ENCODE peak calls at places on chromosomes 3 and 15, in ten cellular contexts. J, T, N, Q, R, Z, D, K, O and F are unnamed samples.

GRCh38 chr3:142276780-142277179 is 51.4 kb upstream of the GK5 start:
- DNase-seq in J (no peak), T (no peak), N (no peak), Q (no peak), R (no peak), Z (peak), D (peak), K (peak), O (no peak), F (no peak)

GRCh38 chr3:19540464-19540863 is 392.2 kb downstream of the KCNH8 start:
- DNase-seq in J (no peak), T (no peak), N (no peak), Q (no peak), R (no peak), Z (no peak), D (no peak), K (no peak), O (no peak), F (no peak)

GRCh38 chr3:9797196-9797945 is 4.5 kb downstream of the ARPC4 start:
- DNase-seq in J (no peak), T (no peak), N (no peak), Q (no peak), R (no peak), Z (no peak), D (no peak), K (no peak), O (no peak), F (no peak)

GRCh38 chr3:52231502-52232278 is 6.2 kb upstream of the TLR9 start:
- DNase-seq in J (peak), T (no peak), N (peak), Q (no peak), R (peak), Z (peak), D (peak), K (peak), O (peak), F (no peak)

GRCh38 chr3:186187876-186188275 is 79.0 kb upstream of the ETV5 start:
- DNase-seq in J (no peak), T (no peak), N (no peak), Q (no peak), R (no peak), Z (no peak), D (no peak), K (no peak), O (no peak), F (no peak)

GRCh38 chr3:174352227-174352626 is 506.9 kb upstream of the NAALADL2 start:
- DNase-seq in J (no peak), T (no peak), N (no peak), Q (no peak), R (no peak), Z (no peak), D (no peak), K (no peak), O (no peak), F (no peak)

GRCh38 chr15:39127925-39128617 is 452.8 kb upstream of the THBS1 start:
- DNase-seq in J (peak), T (no peak), N (no peak), Q (no peak), R (peak), Z (peak), D (peak), K (peak), O (no peak), F (peak)

GRCh38 chr3:176430244-176430893 is 766.9 kb downstream of the TBL1XR1 start:
- DNase-seq in J (peak), T (peak), N (peak), Q (no peak), R (peak), Z (peak), D (peak), K (peak), O (no peak), F (peak)

GRCh38 chr15:85125056-85125661 is 143.5 kb downstream of the PDE8A start:
- DNase-seq in J (peak), T (no peak), N (no peak), Q (no peak), R (peak), Z (peak), D (peak), K (peak), O (no peak), F (peak)

GRCh38 chr3:137988152-137988551 is 21.8 kb upstream of the CLDN18 start:
- DNase-seq in J (no peak), T (no peak), N (no peak), Q (no peak), R (no peak), Z (no peak), D (no peak), K (no peak), O (no peak), F (no peak)

GRCh38 chr3:120272294-120272693 is 12.7 kb downstream of the GPR156 start:
- DNase-seq in J (no peak), T (no peak), N (peak), Q (no peak), R (no peak), Z (no peak), D (no peak), K (no peak), O (no peak), F (no peak)

GRCh38 chr3:15659254-15659975 is 57.9 kb downstream of the BTD start:
- DNase-seq in J (no peak), T (no peak), N (no peak), Q (no peak), R (no peak), Z (no peak), D (peak), K (no peak), O (no peak), F (no peak)

GRCh38 chr3:28726840-28727239 is 378.2 kb upstream of the AZI2 start:
- DNase-seq in J (peak), T (no peak), N (peak), Q (no peak), R (peak), Z (peak), D (no peak), K (peak), O (no peak), F (peak)

GRCh38 chr3:120048355-120048754 is 45.9 kb downstream of the GSK3B start:
- DNase-seq in J (no peak), T (no peak), N (no peak), Q (no peak), R (no peak), Z (no peak), D (no peak), K (peak), O (no peak), F (no peak)

GRCh38 chr3:181105636-181106035 is 116.1 kb upstream of the DNAJC19 start:
- DNase-seq in J (no peak), T (no peak), N (peak), Q (no peak), R (no peak), Z (no peak), D (no peak), K (no peak), O (no peak), F (no peak)

GRCh38 chr15:48592221-48592731 is 53.2 kb downstream of the FBN1 start:
- DNase-seq in J (no peak), T (no peak), N (no peak), Q (no peak), R (peak), Z (peak), D (peak), K (peak), O (no peak), F (peak)

GRCh38 chr3:160956785-160957184 is 148.4 kb downstream of the B3GALNT1 start:
- DNase-seq in J (no peak), T (no peak), N (no peak), Q (no peak), R (peak), Z (peak), D (no peak), K (peak), O (no peak), F (peak)

GRCh38 chr15:66154581-66154980 is 99.0 kb downstream of the MEGF11 start:
- DNase-seq in J (no peak), T (no peak), N (no peak), Q (no peak), R (no peak), Z (no peak), D (no peak), K (no peak), O (no peak), F (no peak)

GRCh38 chr15:56760186-56760585 is 26.9 kb upstream of the ZNF280D start:
- DNase-seq in J (no peak), T (no peak), N (no peak), Q (no peak), R (peak), Z (peak), D (peak), K (peak), O (no peak), F (no peak)

GRCh38 chr15:98381446-98381845 is 266.9 kb upstream of the IGF1R start:
- DNase-seq in J (no peak), T (no peak), N (no peak), Q (no peak), R (peak), Z (no peak), D (no peak), K (no peak), O (no peak), F (no peak)

GRCh38 chr3:134965849-134966248 is 170.8 kb downstream of the EPHB1 start:
- DNase-seq in J (no peak), T (peak), N (no peak), Q (no peak), R (no peak), Z (no peak), D (no peak), K (no peak), O (no peak), F (no peak)

GRCh38 chr3:168047190-168047795 is 48.4 kb downstream of the GOLIM4 start:
- DNase-seq in J (peak), T (peak), N (peak), Q (no peak), R (peak), Z (peak), D (peak), K (peak), O (peak), F (peak)

GRCh38 chr15:98035577-98036010 is 75.1 kb downstream of the ARRDC4 start:
- DNase-seq in J (no peak), T (no peak), N (no peak), Q (no peak), R (no peak), Z (no peak), D (no peak), K (no peak), O (no peak), F (no peak)

GRCh38 chr15:89794627-89795241 is 18.6 kb downstream of the MESP2 start:
- DNase-seq in J (no peak), T (no peak), N (no peak), Q (no peak), R (peak), Z (peak), D (no peak), K (peak), O (no peak), F (no peak)

GRCh38 chr3:45677045-45677436 is 12.2 kb upstream of the SACM1L start:
- DNase-seq in J (peak), T (no peak), N (no peak), Q (no peak), R (no peak), Z (peak), D (peak), K (peak), O (peak), F (peak)

GRCh38 chr3:186759231-186759930 is 24.0 kb upstream of the EIF4A2 start:
- DNase-seq in J (no peak), T (no peak), N (no peak), Q (no peak), R (no peak), Z (no peak), D (no peak), K (no peak), O (no peak), F (peak)

GRCh38 chr3:71225951-71226564 is 357.5 kb downstream of the FOXP1 start:
- DNase-seq in J (no peak), T (no peak), N (no peak), Q (no peak), R (no peak), Z (peak), D (no peak), K (no peak), O (no peak), F (no peak)

GRCh38 chr3:98359993-98360675 is 6.5 kb downstream of the OR5K4 start:
- DNase-seq in J (no peak), T (no peak), N (no peak), Q (no peak), R (peak), Z (no peak), D (no peak), K (peak), O (peak), F (no peak)

GRCh38 chr3:182124187-182124586 is 412.5 kb downstream of the SOX2 start:
- DNase-seq in J (no peak), T (no peak), N (no peak), Q (no peak), R (no peak), Z (no peak), D (no peak), K (no peak), O (no peak), F (no peak)

GRCh38 chr3:28576590-28577220 is 228.1 kb upstream of the AZI2 start:
- DNase-seq in J (peak), T (no peak), N (peak), Q (no peak), R (no peak), Z (no peak), D (no peak), K (no peak), O (no peak), F (no peak)

GRCh38 chr3:197750863-197751737 is 1.4 kb downstream of the FYTTD1 start:
- DNase-seq in J (no peak), T (peak), N (peak), Q (peak), R (peak), Z (peak), D (peak), K (peak), O (peak), F (peak)

GRCh38 chr3:146543461-146544012 is 870 bp downstream of the PLSCR1 start:
- DNase-seq in J (no peak), T (peak), N (no peak), Q (no peak), R (peak), Z (peak), D (no peak), K (peak), O (no peak), F (peak)

GRCh38 chr15:100879461-100880138 is at the start of gene ALDH1A3:
- DNase-seq in J (peak), T (peak), N (peak), Q (no peak), R (no peak), Z (no peak), D (no peak), K (peak), O (peak), F (peak)